ENCODE peak calls at places on chromosomes 4 and X, in ten cellular contexts. L is adrenal gland, N is MM.1S, A is fibroblast of mammary gland, I is astrocyte of the spinal cord, O is cardiac muscle cell, D is A549, F is BE2C, Z is AG04450, G is foreskin fibroblast. Y is an unnamed sample.

GRCh38 chr4:27278615-27279014 is 418.0 kb downstream of the STIM2 start:
- DNase-seq in L (no peak), N (peak; percentile 46), A (peak; percentile 46), I (peak; percentile 33), O (peak; percentile 9), D (no peak), F (no peak), Z (no peak), G (peak; percentile 61), Y (peak; percentile 10)

GRCh38 chr4:4216668-4217067 is 10.1 kb downstream of the OTOP1 start:
- DNase-seq in L (no peak), N (no peak), A (peak; percentile 23), I (peak; percentile 41), O (peak; percentile 26), D (no peak), F (no peak), Z (no peak), G (no peak), Y (no peak)

GRCh38 chr4:105369988-105370387 is 103.9 kb downstream of the PPA2 start:
- DNase-seq in L (no peak), N (no peak), A (peak; percentile 14), I (no peak), O (no peak), D (no peak), F (no peak), Z (peak; percentile 34), G (peak; percentile 2), Y (no peak)

GRCh38 chrX:105315301-105315700 is 94.8 kb upstream of the TEX13A start:
- DNase-seq in L (no peak), N (no peak), A (peak; percentile 70), I (no peak), O (peak; percentile 23), D (no peak), F (no peak), Z (no peak), G (peak; percentile 56), Y (no peak)

GRCh38 chrX:106249706-106250379 is 81.7 kb downstream of the PWWP3B start:
- DNase-seq in L (no peak), N (no peak), A (peak; percentile 33), I (peak; percentile 37), O (peak; percentile 58), D (no peak), F (no peak), Z (no peak), G (peak; percentile 55), Y (no peak)

GRCh38 chr4:89142691-89143669 is 31.6 kb downstream of the TIGD2 start:
- DNase-seq in L (no peak), N (peak; percentile 57), A (no peak), I (no peak), O (no peak), D (no peak), F (no peak), Z (no peak), G (no peak), Y (no peak)

GRCh38 chr4:81260443-81261102 is 45.6 kb upstream of the PRKG2 start:
- DNase-seq in L (no peak), N (no peak), A (peak; percentile 26), I (no peak), O (peak; percentile 14), D (no peak), F (no peak), Z (no peak), G (no peak), Y (no peak)

GRCh38 chrX:143635915-143636314 is at the start of gene SLITRK4:
- DNase-seq in L (peak; percentile 38), N (no peak), A (no peak), I (no peak), O (peak; percentile 80), D (no peak), F (no peak), Z (no peak), G (no peak), Y (no peak)

GRCh38 chr4:41269682-41270081 is 13.0 kb downstream of the UCHL1 start:
- DNase-seq in L (no peak), N (no peak), A (no peak), I (no peak), O (no peak), D (no peak), F (no peak), Z (no peak), G (no peak), Y (no peak)

GRCh38 chr4:37873383-37873782 is 17.5 kb upstream of the TBC1D1 start:
- DNase-seq in L (no peak), N (no peak), A (peak; percentile 91), I (peak; percentile 73), O (peak; percentile 82), D (peak; percentile 29), F (no peak), Z (no peak), G (peak; percentile 71), Y (peak; percentile 81)

GRCh38 chrX:15619053-15619772 is 18.5 kb upstream of the ACE2 start:
- DNase-seq in L (peak; percentile 53), N (no peak), A (peak; percentile 35), I (peak; percentile 38), O (no peak), D (peak; percentile 36), F (no peak), Z (no peak), G (peak; percentile 0), Y (no peak)

GRCh38 chr4:146916479-146917076 is 29.1 kb downstream of the TTC29 start:
- DNase-seq in L (no peak), N (peak; percentile 32), A (peak; percentile 53), I (peak; percentile 56), O (peak; percentile 65), D (peak; percentile 13), F (peak; percentile 27), Z (peak; percentile 11), G (peak; percentile 59), Y (peak; percentile 18)

GRCh38 chr4:142875117-142875516 is 29.0 kb upstream of the INPP4B start:
- DNase-seq in L (no peak), N (no peak), A (no peak), I (no peak), O (no peak), D (peak; percentile 12), F (peak; percentile 59), Z (no peak), G (no peak), Y (no peak)

GRCh38 chr4:142874684-142875083 is 28.6 kb upstream of the INPP4B start:
- DNase-seq in L (no peak), N (no peak), A (no peak), I (no peak), O (no peak), D (no peak), F (peak; percentile 12), Z (no peak), G (no peak), Y (no peak)
- TF ChIP-seq CTCF in L (no peak), N (no peak), A (no peak), I (no peak), O (no peak), D (no peak), F (no peak), Z (no peak), G (no peak), Y (no peak)

DNA sequence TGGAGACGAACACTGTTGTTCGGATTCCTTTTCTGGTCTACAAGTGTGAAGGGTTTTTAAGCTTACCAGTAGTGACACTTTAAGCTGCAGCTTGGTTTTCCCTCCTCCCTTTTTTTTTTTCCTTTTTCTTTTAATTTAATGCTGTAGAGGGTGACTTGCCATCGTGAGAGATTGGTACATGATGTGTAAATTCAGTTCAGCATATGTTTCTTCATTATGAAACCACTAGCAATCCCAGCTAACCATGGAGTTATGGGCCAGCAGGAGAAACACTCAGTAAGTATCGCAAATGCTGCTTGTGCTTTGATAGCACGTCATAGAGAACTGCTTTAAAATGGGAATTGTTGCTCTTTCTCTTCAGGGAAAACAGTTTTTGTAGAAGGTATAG is 165.1 kb downstream of the RAPGEF2 start:
- DNase-seq in L (no peak), N (no peak), A (peak; percentile 21), I (peak; percentile 55), O (peak; percentile 55), D (no peak), F (no peak), Z (no peak), G (no peak), Y (no peak)
- H3K4me3 ChIP-seq in L (no peak overlapping the region), N (no peak overlapping the region), A (no peak overlapping the region), I (peak overlapping the region; percentile 30), O (no peak overlapping the region), D (no peak overlapping the region), F (peak overlapping the region; percentile 86), Z (no peak overlapping the region), G (no peak overlapping the region), Y (no peak overlapping the region)

GRCh38 chr4:17324431-17324830 is 187.5 kb downstream of the QDPR start:
- DNase-seq in L (peak; percentile 23), N (peak; percentile 63), A (peak; percentile 64), I (peak; percentile 70), O (peak; percentile 75), D (peak; percentile 18), F (peak; percentile 60), Z (peak; percentile 62), G (peak; percentile 80), Y (no peak)
- TF ChIP-seq CTCF in L (peak; percentile 53), N (peak; percentile 71), A (peak; percentile 76), I (peak; percentile 60), O (peak; percentile 67), D (peak; percentile 36), F (peak; percentile 84), Z (peak; percentile 80), G (peak; percentile 54), Y (peak; percentile 46)

GRCh38 chr4:56464581-56464980 is 2.8 kb upstream of the SRP72 start:
- DNase-seq in L (no peak), N (no peak), A (no peak), I (no peak), O (no peak), D (no peak), F (no peak), Z (no peak), G (no peak), Y (no peak)

GRCh38 chr4:56463711-56464110 is 3.7 kb upstream of the SRP72 start:
- DNase-seq in L (no peak), N (no peak), A (no peak), I (no peak), O (no peak), D (no peak), F (no peak), Z (no peak), G (no peak), Y (no peak)

GRCh38 chr4:56466910-56467283 is 520 bp upstream of the SRP72 start:
- DNase-seq in L (no peak), N (no peak), A (no peak), I (no peak), O (no peak), D (no peak), F (no peak), Z (no peak), G (peak; percentile 12), Y (no peak)

GRCh38 chr4:56467284-56468096 is at the start of gene SRP72:
- DNase-seq in L (peak; percentile 92), N (peak; percentile 89), A (peak; percentile 82), I (peak; percentile 85), O (peak; percentile 91), D (peak; percentile 84), F (peak; percentile 90), Z (peak; percentile 63), G (peak; percentile 94), Y (peak; percentile 88)

DNA sequence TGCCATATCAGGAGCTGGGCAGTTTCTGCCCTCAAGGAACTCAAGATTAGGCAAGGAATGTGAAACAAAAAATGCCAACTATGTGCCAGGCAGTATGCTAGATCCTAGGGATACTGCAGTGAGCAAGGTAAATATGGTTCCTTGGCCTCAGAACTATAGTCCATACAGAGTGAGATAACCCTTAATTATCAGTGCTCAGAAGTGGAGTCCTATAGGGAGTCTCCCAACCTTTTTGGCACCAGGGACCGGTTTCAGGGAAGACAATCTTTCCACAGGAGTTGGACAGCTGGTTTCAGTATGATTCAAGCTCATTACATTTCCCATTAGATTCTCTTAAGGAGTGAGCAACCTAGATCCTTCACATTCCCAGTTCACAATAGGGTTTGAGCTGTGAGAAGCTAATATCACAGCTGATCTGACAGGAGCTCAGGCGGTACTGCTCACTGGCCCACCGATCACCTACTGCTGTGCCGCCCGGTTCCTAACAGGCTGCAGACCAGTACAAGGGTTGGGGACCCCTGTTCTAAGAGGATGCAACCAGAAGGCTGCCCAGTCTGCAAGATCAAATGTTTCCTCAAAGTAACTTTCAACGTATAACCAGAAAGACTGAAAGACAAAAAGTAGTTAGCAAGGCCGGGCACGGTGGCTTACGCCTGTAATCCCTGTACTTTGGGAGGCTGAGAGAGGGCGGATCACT is 1.7 kb upstream of the SRP72 start:
- DNase-seq in L (no peak), N (peak; percentile 6), A (peak; percentile 45), I (no peak), O (peak; percentile 39), D (no peak), F (no peak), Z (no peak), G (peak; percentile 57), Y (no peak)
- H3K4me3 ChIP-seq in L (no peak overlapping the region), N (peak overlapping the region; percentile 94), A (peak overlapping the region; percentile 80), I (peak overlapping the region; percentile 61), O (peak overlapping the region; percentile 94), D (peak overlapping the region; percentile 98), F (peak overlapping the region; percentile 70), Z (peak overlapping the region; percentile 95), G (peak overlapping the region; percentile 78), Y (peak overlapping the region; percentile 87)